ENCODE peak calls at places on chromosome 17, in eight cellular contexts. X is neural crest cell, R is AG09309, W is vagina, E is GM12865, G is AG09319, M is cardiac muscle cell, U is lower leg skin. I is an unnamed sample.
A peak's percentile ranks its signal among the peaks of the same experiment; 100 is the strongest.

GRCh38 chr17:19260958-19261357 is 23.8 kb downstream of the EPN2 start:
- DNase-seq in M (no peak), G (no peak), X (no peak), E (no peak), U (no peak), W (no peak), R (no peak), I (peak; percentile 56)

GRCh38 chr17:36899250-36900129 is 37.8 kb upstream of the LHX1 start:
- DNase-seq in R (no peak), U (no peak), G (no peak), E (no peak), X (no peak), M (no peak), W (no peak), I (no peak)

GRCh38 chr17:75808905-75809621 is 24.5 kb downstream of the UNK start:
- DNase-seq in W (no peak), M (peak; percentile 77), E (peak; percentile 55), U (peak; percentile 85), G (peak; percentile 37), R (peak; percentile 20), X (no peak), I (peak; percentile 88)

GRCh38 chr17:48451489-48451888 is 21.5 kb upstream of the SKAP1 start:
- DNase-seq in X (no peak), W (no peak), U (no peak), M (no peak), E (peak; percentile 38), G (no peak), R (no peak), I (no peak)

GRCh38 chr17:65723356-65723928 is 162.0 kb upstream of the AXIN2 start:
- DNase-seq in E (no peak), W (no peak), M (peak; percentile 20), X (no peak), R (no peak), G (no peak), U (no peak), I (no peak)

GRCh38 chr17:77376795-77377751 is 236.3 kb downstream of the SEC14L1 start:
- DNase-seq in E (no peak), G (no peak), R (no peak), X (no peak), U (no peak), M (peak; percentile 91), W (no peak), I (peak; percentile 78)

GRCh38 chr17:76277300-76278267 is 12.4 kb downstream of the UBALD2 start:
- DNase-seq in E (no peak), G (no peak), M (no peak), X (no peak), R (no peak), W (no peak), U (no peak), I (no peak)

GRCh38 chr17:59683283-59683682 is 23.9 kb downstream of the PTRH2 start:
- DNase-seq in R (no peak), U (no peak), E (no peak), W (no peak), X (no peak), M (no peak), G (no peak), I (no peak)

GRCh38 chr17:17836818-17837379 is at the start of gene SREBF1:
- DNase-seq in X (peak; percentile 55), W (no peak), U (no peak), G (no peak), E (peak; percentile 80), M (peak; percentile 58), R (no peak), I (peak; percentile 86)

GRCh38 chr17:66191607-66192377 is at the start of gene CEP112:
- DNase-seq in G (peak; percentile 16), U (peak; percentile 32), R (no peak), X (peak; percentile 90), E (peak; percentile 86), W (no peak), M (peak; percentile 86), I (peak; percentile 78)

GRCh38 chr17:40436631-40437030 is 6.6 kb upstream of the IGFBP4 start:
- DNase-seq in W (no peak), M (no peak), X (no peak), G (no peak), E (no peak), U (no peak), R (no peak), I (no peak)

GRCh38 chr17:147796-148740 is 10.7 kb downstream of the SCGB1C2 start:
- DNase-seq in X (no peak), R (no peak), M (no peak), G (no peak), W (no peak), E (no peak), U (no peak), I (peak; percentile 46)

GRCh38 chr17:55159251-55159650 is 105.5 kb upstream of the HLF start:
- DNase-seq in E (no peak), U (no peak), X (no peak), R (no peak), M (no peak), G (no peak), W (no peak), I (no peak)

GRCh38 chr17:80755650-80756405 is 211.2 kb downstream of the RPTOR start:
- DNase-seq in E (no peak), G (no peak), X (no peak), R (no peak), W (no peak), M (no peak), U (no peak), I (peak; percentile 50)

GRCh38 chr17:51540151-51540550 is 279.8 kb downstream of the UTP18 start:
- DNase-seq in R (no peak), W (no peak), X (no peak), M (no peak), G (no peak), U (no peak), E (no peak), I (no peak)

GRCh38 chr17:62627904-62628603 is 584 bp downstream of the MRC2 start:
- DNase-seq in R (no peak), X (no peak), W (no peak), E (peak; percentile 17), U (no peak), M (peak; percentile 85), G (peak; percentile 69), I (peak; percentile 87)

GRCh38 chr17:16934133-16934795 is 37.7 kb downstream of the TNFRSF13B start:
- DNase-seq in G (no peak), X (no peak), E (no peak), M (no peak), R (no peak), W (no peak), U (no peak), I (peak; percentile 45)

GRCh38 chr17:16516594-16517018 is 24.6 kb upstream of the LRRC75A start:
- DNase-seq in G (no peak), E (no peak), X (peak; percentile 17), R (no peak), U (no peak), W (no peak), M (peak; percentile 74), I (no peak)

GRCh38 chr17:50280801-50281441 is 6.7 kb downstream of the TMEM92 start:
- DNase-seq in R (no peak), U (no peak), E (no peak), G (no peak), X (no peak), W (no peak), M (no peak), I (no peak)

GRCh38 chr17:67272312-67273050 is 27.5 kb upstream of the HELZ start:
- DNase-seq in G (no peak), R (no peak), M (peak; percentile 25), X (no peak), E (peak; percentile 42), U (no peak), W (no peak), I (no peak)
- TF ChIP-seq CTCF in G (peak; percentile 20), R (peak; percentile 22), M (peak; percentile 45), X (peak; percentile 48), E (peak; percentile 58), U (no peak), W (no peak), I (no peak)

GRCh38 chr17:13735444-13735843 is 133.7 kb upstream of the HS3ST3A1 start:
- DNase-seq in U (no peak), G (no peak), X (no peak), M (peak; percentile 30), E (no peak), W (no peak), R (no peak), I (no peak)
- TF ChIP-seq CTCF in U (no peak), G (peak; percentile 14), X (no peak), M (no peak), E (no peak), W (no peak), R (peak; percentile 17), I (no peak)

DNA sequence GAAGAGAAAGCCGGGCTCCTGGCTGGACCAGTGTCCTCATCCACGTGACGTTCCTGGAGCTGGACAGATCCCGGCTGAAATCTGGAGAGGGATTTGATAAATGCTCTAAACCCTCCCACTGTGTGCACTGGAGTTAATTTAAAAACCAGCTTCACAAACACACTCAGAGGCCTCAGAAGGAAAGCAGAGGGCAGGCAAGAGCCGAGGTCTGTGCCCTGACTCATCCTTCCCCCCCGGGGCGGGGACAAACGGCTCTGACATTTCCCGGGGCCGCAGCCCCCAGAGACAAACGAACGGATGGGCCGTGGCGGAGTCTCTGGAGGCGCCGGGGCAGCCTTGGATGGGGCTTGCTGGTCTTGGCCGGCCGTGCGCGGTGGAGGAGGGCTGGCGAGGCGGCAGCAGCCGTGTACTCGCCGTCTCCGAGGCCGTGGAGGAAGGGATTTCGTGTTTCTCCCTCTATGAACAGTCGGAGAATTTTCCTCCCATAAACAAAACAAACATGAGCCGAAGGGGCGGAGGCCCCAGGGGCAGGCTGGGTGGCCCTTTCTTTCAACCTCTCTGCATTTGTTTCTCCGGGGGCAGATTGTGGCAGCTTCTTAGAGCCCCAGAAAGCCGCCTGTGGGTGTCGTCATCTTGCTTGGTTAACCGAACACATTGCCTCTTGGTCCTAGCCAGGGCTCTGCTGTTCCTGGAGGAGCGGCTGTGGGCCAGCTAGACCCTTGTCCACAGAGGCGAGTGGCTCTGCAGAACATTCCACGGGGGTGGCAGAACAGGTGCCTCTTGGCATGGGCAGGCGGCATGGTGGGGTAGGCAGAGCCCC is 94.3 kb downstream of the NTN1 start:
- DNase-seq in W (no peak), R (no peak), X (peak; percentile 51), U (peak; percentile 61), M (peak; percentile 59), E (no peak), G (peak; percentile 24), I (peak; percentile 86)
- TF ChIP-seq CTCF in W (no peak), R (peak; percentile 30), X (no peak), U (no peak), M (peak; percentile 26), E (no peak), G (peak; percentile 42), I (no peak)

GRCh38 chr17:14300628-14301278 is at the start of gene HS3ST3B1:
- DNase-seq in M (peak; percentile 100), G (peak; percentile 100), X (peak; percentile 98), R (peak; percentile 99), E (peak; percentile 87), W (peak; percentile 97), U (peak; percentile 99), I (peak; percentile 97)

GRCh38 chr17:14297161-14297851 is 3.6 kb upstream of the HS3ST3B1 start:
- DNase-seq in R (no peak), G (no peak), M (peak; percentile 84), W (no peak), E (no peak), X (no peak), U (no peak), I (no peak)

GRCh38 chr17:14298221-14298994 is 2.5 kb upstream of the HS3ST3B1 start:
- DNase-seq in W (peak; percentile 40), X (no peak), E (no peak), M (peak; percentile 37), U (no peak), R (no peak), G (no peak), I (no peak)

GRCh38 chr17:14301279-14301760 is 439 bp downstream of the HS3ST3B1 start:
- DNase-seq in X (no peak), M (no peak), U (no peak), E (no peak), G (no peak), W (peak; percentile 64), R (no peak), I (no peak)

GRCh38 chr17:14299261-14300093 is 1.4 kb upstream of the HS3ST3B1 start:
- DNase-seq in R (no peak), G (no peak), X (no peak), E (no peak), M (peak; percentile 75), W (peak; percentile 87), U (no peak), I (peak; percentile 70)
- TF ChIP-seq CTCF in R (no peak), G (no peak), X (no peak), E (no peak), M (no peak), W (no peak), U (no peak), I (no peak)